ENCODE peak calls at places on chromosomes 2 and 18, in five cellular contexts. B is SK-N-SH, E is HepG2, X is K562, Z is GM12878. T is an unnamed sample.

GRCh38 chr2:45964226-45964841 is 312.9 kb downstream of the PRKCE start:
- DNase-seq in B (peak), E (peak), X (no peak), Z (no peak), T (no peak)

GRCh38 chr2:219475697-219476604 is 22.7 kb upstream of the GMPPA start:
- DNase-seq in B (peak), E (peak), X (peak), Z (no peak), T (peak)

GRCh38 chr2:24559714-24560113 is 68.7 kb downstream of the NCOA1 start:
- DNase-seq in B (no peak), E (no peak), X (no peak), Z (no peak), T (no peak)

GRCh38 chr2:199696048-199696447 is 154.9 kb downstream of the FTCDNL1 start:
- DNase-seq in B (no peak), E (no peak), X (no peak), Z (no peak), T (no peak)

GRCh38 chr18:47283476-47283875 is 32.0 kb upstream of the SKOR2 start:
- DNase-seq in B (peak), E (peak), X (peak), Z (no peak), T (peak)

GRCh38 chr2:85756822-85757435 is 3.1 kb downstream of the ATOH8 start:
- DNase-seq in B (no peak), E (no peak), X (no peak), Z (no peak), T (no peak)

GRCh38 chr2:127388423-127389164 is 819 bp upstream of the MAP3K2 start:
- DNase-seq in B (no peak), E (no peak), X (peak), Z (no peak), T (no peak)

GRCh38 chr2:85704800-85705679 is 10.9 kb downstream of the GNLY start:
- DNase-seq in B (no peak), E (no peak), X (no peak), Z (peak), T (no peak)

GRCh38 chr2:55618025-55618648 is 715 bp upstream of the PPP4R3B start:
- DNase-seq in B (peak), E (peak), X (peak), Z (no peak), T (no peak)

GRCh38 chr2:40101076-40101688 is 322.1 kb upstream of the THUMPD2 start:
- DNase-seq in B (no peak), E (no peak), X (no peak), Z (no peak), T (no peak)

GRCh38 chr2:193738892-193739291 is 1544.2 kb upstream of the TMEFF2 start:
- DNase-seq in B (no peak), E (no peak), X (no peak), Z (no peak), T (no peak)

GRCh38 chr2:99297990-99298389 is 3.0 kb downstream of the LYG1 start:
- DNase-seq in B (no peak), E (no peak), X (no peak), Z (no peak), T (no peak)

GRCh38 chr2:10009271-10009810 is 34.0 kb upstream of the KLF11 start:
- DNase-seq in B (peak), E (no peak), X (no peak), Z (no peak), T (no peak)

GRCh38 chr2:116952254-116952653 is 862.2 kb upstream of the DDX18 start:
- DNase-seq in B (peak), E (no peak), X (no peak), Z (no peak), T (no peak)

GRCh38 chr18:12497296-12497695 is 89.6 kb downstream of the PRELID3A start:
- DNase-seq in B (no peak), E (no peak), X (no peak), Z (no peak), T (no peak)

GRCh38 chr2:16828828-16829160 is 163.2 kb upstream of the CYRIA start:
- DNase-seq in B (no peak), E (no peak), X (no peak), Z (no peak), T (no peak)

GRCh38 chr2:142944264-142944663 is 66.8 kb downstream of the KYNU start:
- DNase-seq in B (no peak), E (no peak), X (no peak), Z (no peak), T (peak)

GRCh38 chr2:159904565-159905281 is 106.7 kb upstream of the CD302 start:
- DNase-seq in B (no peak), E (no peak), X (peak), Z (no peak), T (no peak)

GRCh38 chr18:65073060-65073550 is 677.7 kb upstream of the CDH7 start:
- DNase-seq in B (no peak), E (no peak), X (no peak), Z (no peak), T (no peak)

GRCh38 chr2:42722328-42723190 is 41.4 kb downstream of the OXER1 start:
- DNase-seq in B (no peak), E (no peak), X (peak), Z (peak), T (no peak)

GRCh38 chr2:191166111-191166755 is 15.4 kb upstream of the STAT4 start:
- DNase-seq in B (no peak), E (peak), X (no peak), Z (no peak), T (peak)

GRCh38 chr2:14560686-14561085 is 71.8 kb upstream of the LRATD1 start:
- DNase-seq in B (no peak), E (no peak), X (no peak), Z (no peak), T (no peak)

GRCh38 chr2:179842498-179843153 is 18.8 kb downstream of the ZNF385B start:
- DNase-seq in B (peak), E (peak), X (peak), Z (no peak), T (peak)

GRCh38 chr2:45435316-45435715 is 175.8 kb downstream of the SRBD1 start:
- DNase-seq in B (peak), E (no peak), X (peak), Z (no peak), T (no peak)

GRCh38 chr2:99035920-99036319 is 99.9 kb upstream of the CRACDL start:
- DNase-seq in B (no peak), E (no peak), X (no peak), Z (no peak), T (no peak)

GRCh38 chr2:105403785-105404698 is 5.2 kb upstream of the FHL2 start:
- DNase-seq in B (no peak), E (no peak), X (peak), Z (no peak), T (no peak)

GRCh38 chr2:241069821-241070281 is 32.2 kb downstream of the MTERF4 start:
- DNase-seq in B (no peak), E (no peak), X (no peak), Z (no peak), T (no peak)

GRCh38 chr2:177192788-177193187 is 19.8 kb upstream of the HNRNPA3 start:
- DNase-seq in B (no peak), E (no peak), X (no peak), Z (no peak), T (no peak)

GRCh38 chr2:110842048-110842447 is 109.7 kb downstream of the ACOXL start:
- DNase-seq in B (no peak), E (no peak), X (no peak), Z (no peak), T (no peak)

GRCh38 chr2:128631698-128632490 is 313.2 kb upstream of the HS6ST1 start:
- DNase-seq in B (no peak), E (no peak), X (no peak), Z (no peak), T (no peak)

GRCh38 chr18:58205087-58205779 is 161.2 kb downstream of the NEDD4L start:
- DNase-seq in B (no peak), E (no peak), X (no peak), Z (no peak), T (no peak)

GRCh38 chr2:159044804-159045286 is 76.4 kb downstream of the TANC1 start:
- DNase-seq in B (no peak), E (no peak), X (no peak), Z (no peak), T (no peak)

GRCh38 chr2:38146917-38147307 is 71.0 kb upstream of the CYP1B1 start:
- DNase-seq in B (peak), E (peak), X (peak), Z (peak), T (peak)

GRCh38 chr2:38147333-38148121 is 71.6 kb upstream of the CYP1B1 start:
- DNase-seq in B (no peak), E (no peak), X (no peak), Z (no peak), T (no peak)

GRCh38 chr2:38149533-38149932 is 73.6 kb upstream of the CYP1B1 start:
- DNase-seq in B (no peak), E (no peak), X (no peak), Z (no peak), T (no peak)

GRCh38 chr2:38146302-38146916 is 70.5 kb upstream of the CYP1B1 start:
- DNase-seq in B (no peak), E (no peak), X (peak), Z (peak), T (peak)

GRCh38 chr2:38148501-38148900 is 72.5 kb upstream of the CYP1B1 start:
- DNase-seq in B (no peak), E (peak), X (no peak), Z (no peak), T (no peak)
- TF ChIP-seq FOXM1 in B (no peak), E (no peak), X (no peak), Z (no peak), T (no peak)

GRCh38 chr2:20589975-20590703 is 60.8 kb downstream of the HS1BP3 start:
- DNase-seq in B (no peak), E (no peak), X (no peak), Z (no peak), T (no peak)
- TF ChIP-seq FOXM1 in B (no peak), E (no peak), X (no peak), Z (no peak), T (no peak)

GRCh38 chr2:197144183-197144582 is 166.4 kb downstream of the ANKRD44 start:
- DNase-seq in B (no peak), E (no peak), X (no peak), Z (no peak), T (no peak)

GRCh38 chr2:197147942-197148341 is 162.6 kb downstream of the ANKRD44 start:
- DNase-seq in B (peak), E (no peak), X (no peak), Z (no peak), T (no peak)

GRCh38 chr2:197146995-197147394 is 163.6 kb downstream of the ANKRD44 start:
- DNase-seq in B (no peak), E (no peak), X (no peak), Z (no peak), T (no peak)

GRCh38 chr2:197148401-197148800 is 162.2 kb downstream of the ANKRD44 start:
- DNase-seq in B (peak), E (no peak), X (no peak), Z (no peak), T (no peak)

DNA sequence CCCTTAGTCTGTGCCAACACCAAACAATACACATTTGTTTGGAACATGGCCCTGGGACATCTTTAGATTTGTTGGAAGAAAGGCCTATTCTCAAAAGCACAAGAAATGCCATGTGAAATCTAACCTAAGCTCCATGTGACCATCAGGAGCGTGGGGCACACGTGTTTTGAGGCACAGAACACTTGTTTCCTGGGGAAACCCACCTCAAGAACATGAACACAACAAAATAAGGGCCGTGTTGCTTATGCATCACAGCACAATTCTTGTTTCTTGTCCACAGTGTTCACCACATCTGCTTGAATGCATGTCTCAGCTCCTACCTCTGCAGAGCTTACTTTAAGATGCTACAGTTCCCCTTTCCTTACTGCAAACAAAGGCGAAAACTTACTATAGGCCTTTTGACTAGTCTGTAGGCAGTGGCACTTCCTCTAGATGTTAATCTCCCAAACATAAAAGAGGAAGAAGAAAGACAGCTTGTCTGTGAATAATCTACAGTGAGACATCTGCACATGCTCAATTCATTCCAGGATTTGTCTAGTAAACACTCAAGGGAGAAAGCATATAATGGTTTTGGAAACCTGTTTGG is 165.0 kb downstream of the ANKRD44 start:
- DNase-seq in B (no peak), E (no peak), X (no peak), Z (peak), T (no peak)
- TF ChIP-seq FOXM1 in B (no peak), E (no peak), X (no peak), Z (peak), T (no peak)

DNA sequence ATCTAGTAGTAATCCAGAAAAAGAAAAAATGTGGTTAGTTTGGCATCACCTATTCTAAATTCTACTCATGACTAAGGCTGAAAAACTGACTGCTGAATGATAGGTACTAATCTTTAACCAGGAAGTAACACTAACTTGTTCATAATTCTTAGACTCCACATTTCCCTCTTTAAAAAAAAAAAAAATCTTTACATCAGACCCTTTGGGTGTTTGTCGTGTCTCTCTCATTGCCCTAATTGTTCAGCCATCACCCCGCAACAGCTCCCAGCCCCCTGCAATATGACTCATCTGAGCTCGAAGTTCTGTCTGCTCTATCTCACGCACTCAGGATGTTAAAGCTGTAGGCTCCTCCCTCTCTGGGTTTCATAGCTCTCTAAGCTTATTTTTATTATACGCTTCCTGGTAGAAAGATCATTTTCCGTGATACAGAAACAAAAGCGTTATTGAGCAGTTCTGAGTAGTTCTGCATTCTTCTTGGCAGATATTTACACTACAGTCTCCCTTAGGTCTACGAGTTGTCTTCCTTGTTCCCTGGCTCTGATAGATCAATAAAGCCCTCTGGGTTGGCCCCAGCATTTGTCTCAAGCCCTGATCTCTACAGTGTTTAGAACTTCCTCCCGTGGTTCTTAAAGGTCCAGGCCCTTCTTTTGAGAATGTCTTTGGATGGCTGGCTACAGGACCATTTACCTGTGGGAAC is 95.6 kb downstream of the TNFRSF11A start:
- DNase-seq in B (no peak), E (peak), X (peak), Z (peak), T (no peak)
- TF ChIP-seq FOXM1 in B (no peak), E (no peak), X (no peak), Z (no peak), T (no peak)

GRCh38 chr2:188475945-188476344 is 184.3 kb downstream of the GULP1 start:
- DNase-seq in B (peak), E (no peak), X (no peak), Z (no peak), T (no peak)
- TF ChIP-seq FOXM1 in B (peak), E (no peak), X (no peak), Z (no peak), T (no peak)

GRCh38 chr2:147416099-147416498 is 428.7 kb upstream of the ACVR2A start:
- DNase-seq in B (no peak), E (peak), X (no peak), Z (no peak), T (no peak)
- TF ChIP-seq FOXM1 in B (no peak), E (no peak), X (no peak), Z (no peak), T (no peak)